ENCODE peak calls at places on chromosomes 13 and 19, in seven cellular contexts. D is IMR-90, X is left ventricle myocardium inferior, U is PC-9, E is Karpas-422, G is aorta, W is ascending aorta. Z is an unnamed sample.

GRCh38 chr19:57566396-57567256 is 7.0 kb upstream of the ZNF550 start:
- DNase-seq in U (no peak), E (peak; percentile 66), W (no peak), G (no peak), X (no peak), D (peak; percentile 38), Z (no peak)

GRCh38 chr13:109869312-109870237 is 83.2 kb upstream of the IRS2 start:
- DNase-seq in X (peak; percentile 81), E (no peak), D (peak; percentile 44), G (peak; percentile 88), U (peak; percentile 82), W (no peak), Z (peak; percentile 36)

GRCh38 chr13:87344176-87344575 is 327.0 kb upstream of the SLITRK5 start:
- DNase-seq in D (no peak), X (no peak), W (no peak), E (no peak), G (no peak), U (no peak), Z (no peak)

GRCh38 chr19:10158485-10158884 is 36.3 kb downstream of the DNMT1 start:
- DNase-seq in U (no peak), W (no peak), G (no peak), E (no peak), X (no peak), D (no peak), Z (no peak)

GRCh38 chr13:39876258-39876657 is 220.8 kb downstream of the COG6 start:
- DNase-seq in D (peak; percentile 97), W (no peak), G (no peak), U (no peak), E (no peak), X (no peak), Z (no peak)

GRCh38 chr19:42197375-42197817 is 20.1 kb downstream of the DEDD2 start:
- DNase-seq in G (peak; percentile 50), W (no peak), U (peak; percentile 38), E (no peak), D (no peak), X (no peak), Z (no peak)

GRCh38 chr13:26872444-26873173 is 112.0 kb upstream of the GPR12 start:
- DNase-seq in D (peak; percentile 31), X (peak; percentile 46), G (peak; percentile 53), W (no peak), U (peak; percentile 15), E (peak; percentile 87), Z (peak; percentile 12)

GRCh38 chr19:33904681-33905080 is 108.0 kb downstream of the KCTD15 start:
- DNase-seq in X (no peak), W (no peak), D (no peak), E (no peak), G (no peak), U (no peak), Z (peak; percentile 29)

GRCh38 chr13:113220877-113221276 is 11.5 kb downstream of the CUL4A start:
- DNase-seq in X (peak; percentile 54), E (no peak), D (no peak), U (no peak), G (no peak), W (no peak), Z (no peak)

GRCh38 chr13:57716295-57716694 is 84.8 kb downstream of the PCDH17 start:
- DNase-seq in D (no peak), E (no peak), U (no peak), W (no peak), G (no peak), X (no peak), Z (no peak)

GRCh38 chr13:36788276-36788675 is 30.7 kb upstream of the RFXAP start:
- DNase-seq in U (no peak), E (no peak), G (no peak), X (no peak), D (peak; percentile 47), W (no peak), Z (no peak)

GRCh38 chr19:43651758-43652545 is 12.3 kb upstream of the CADM4 start:
- DNase-seq in G (no peak), E (peak; percentile 87), D (peak; percentile 65), X (no peak), U (peak; percentile 61), W (no peak), Z (peak; percentile 68)

GRCh38 chr13:60431108-60431700 is 34.2 kb downstream of the TDRD3 start:
- DNase-seq in D (peak; percentile 72), U (no peak), W (no peak), G (no peak), E (peak; percentile 81), X (no peak), Z (no peak)

GRCh38 chr13:39618546-39618945 is 15.6 kb upstream of the LHFPL6 start:
- DNase-seq in U (no peak), G (no peak), D (no peak), E (peak; percentile 1), X (no peak), W (no peak), Z (no peak)

GRCh38 chr13:26589754-26590153 is 32.3 kb downstream of the WASF3 start:
- DNase-seq in X (no peak), E (no peak), U (no peak), W (no peak), D (peak; percentile 56), G (no peak), Z (no peak)

GRCh38 chr13:81602236-81602635 is 1261.3 kb upstream of the SPRY2 start:
- DNase-seq in U (no peak), W (no peak), X (no peak), E (no peak), D (no peak), G (no peak), Z (no peak)

GRCh38 chr13:25898991-25899390 is 152.8 kb downstream of the SHISA2 start:
- DNase-seq in U (no peak), W (no peak), D (no peak), G (no peak), X (no peak), E (no peak), Z (no peak)

GRCh38 chr13:110425444-110425780 is 118.3 kb downstream of the COL4A2 start:
- DNase-seq in U (no peak), X (no peak), W (no peak), G (no peak), E (no peak), D (peak; percentile 96), Z (no peak)

GRCh38 chr13:71831716-71832115 is 35.3 kb downstream of the DACH1 start:
- DNase-seq in E (no peak), G (no peak), W (no peak), X (no peak), U (no peak), D (no peak), Z (no peak)

GRCh38 chr13:73268306-73268705 is 209.5 kb downstream of the KLF5 start:
- DNase-seq in W (no peak), E (no peak), G (no peak), X (no peak), U (no peak), D (peak; percentile 65), Z (no peak)

GRCh38 chr13:111213964-111214726 is 99.0 kb downstream of the ARHGEF7 start:
- DNase-seq in U (no peak), D (no peak), X (no peak), W (no peak), E (peak; percentile 62), G (no peak), Z (no peak)

GRCh38 chr13:32894589-32895001 is 121.6 kb upstream of the KL start:
- DNase-seq in W (no peak), X (no peak), G (no peak), E (no peak), U (no peak), D (peak; percentile 74), Z (no peak)

GRCh38 chr13:43805681-43806128 is 18.9 kb upstream of the ENOX1 start:
- DNase-seq in X (no peak), D (peak; percentile 25), G (no peak), U (no peak), W (no peak), E (no peak), Z (no peak)

GRCh38 chr19:2059422-2060201 is 8.6 kb upstream of the MKNK2 start:
- DNase-seq in W (peak; percentile 39), X (no peak), D (peak; percentile 61), G (peak; percentile 80), E (peak; percentile 90), U (peak; percentile 94), Z (peak; percentile 66)

GRCh38 chr13:27962128-27962841 is 6.8 kb downstream of the CDX2 start:
- DNase-seq in D (no peak), W (no peak), G (no peak), U (no peak), E (no peak), X (no peak), Z (no peak)

GRCh38 chr19:11481777-11482383 is 1.0 kb upstream of the ELAVL3 start:
- DNase-seq in X (peak; percentile 67), U (no peak), W (peak; percentile 19), D (peak; percentile 85), E (peak; percentile 96), G (peak; percentile 77), Z (peak; percentile 21)
- H3K4me1 ChIP-seq in X (peaks cover 44% of the 10 kb centered on the region), U (no peaks in the 10 kb centered on the region), W (peaks cover 9% of the 10 kb centered on the region), D (peaks cover 2% of the 10 kb centered on the region), E (peaks cover 16% of the 10 kb centered on the region), G (no peaks in the 10 kb centered on the region), Z (no peaks in the 10 kb centered on the region)

DNA sequence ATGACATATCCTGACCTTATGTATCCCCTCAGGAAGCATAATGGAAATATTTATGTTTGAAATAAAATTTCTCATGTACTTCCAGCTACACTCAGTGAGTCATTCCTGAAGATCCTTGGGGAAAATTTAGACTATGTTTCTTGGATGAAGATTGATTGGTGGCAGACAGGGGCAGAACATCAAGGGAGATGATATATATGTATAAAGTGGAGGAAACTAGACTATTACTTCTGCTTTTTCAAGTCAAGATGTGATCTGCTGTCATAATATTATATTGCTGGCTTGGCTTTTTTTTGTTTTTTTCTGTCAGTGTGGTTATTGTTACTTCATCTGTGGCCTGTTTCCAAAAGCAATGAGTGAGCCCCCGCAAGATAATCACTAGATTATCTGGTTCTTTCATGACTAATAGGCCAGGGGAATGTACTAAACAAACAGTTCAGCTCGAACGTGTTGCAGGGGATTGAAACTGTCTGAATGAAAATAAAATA is 87.2 kb upstream of the TNFSF11 start:
- DNase-seq in E (no peak), X (no peak), W (no peak), D (peak; percentile 71), G (no peak), U (no peak), Z (no peak)
- H3K27ac ChIP-seq in E (no peak overlapping the region), X (no peak overlapping the region), W (no peak overlapping the region), D (no peak overlapping the region), G (no peak overlapping the region), U (peak overlapping the region; percentile 94), Z (no peak overlapping the region)

DNA sequence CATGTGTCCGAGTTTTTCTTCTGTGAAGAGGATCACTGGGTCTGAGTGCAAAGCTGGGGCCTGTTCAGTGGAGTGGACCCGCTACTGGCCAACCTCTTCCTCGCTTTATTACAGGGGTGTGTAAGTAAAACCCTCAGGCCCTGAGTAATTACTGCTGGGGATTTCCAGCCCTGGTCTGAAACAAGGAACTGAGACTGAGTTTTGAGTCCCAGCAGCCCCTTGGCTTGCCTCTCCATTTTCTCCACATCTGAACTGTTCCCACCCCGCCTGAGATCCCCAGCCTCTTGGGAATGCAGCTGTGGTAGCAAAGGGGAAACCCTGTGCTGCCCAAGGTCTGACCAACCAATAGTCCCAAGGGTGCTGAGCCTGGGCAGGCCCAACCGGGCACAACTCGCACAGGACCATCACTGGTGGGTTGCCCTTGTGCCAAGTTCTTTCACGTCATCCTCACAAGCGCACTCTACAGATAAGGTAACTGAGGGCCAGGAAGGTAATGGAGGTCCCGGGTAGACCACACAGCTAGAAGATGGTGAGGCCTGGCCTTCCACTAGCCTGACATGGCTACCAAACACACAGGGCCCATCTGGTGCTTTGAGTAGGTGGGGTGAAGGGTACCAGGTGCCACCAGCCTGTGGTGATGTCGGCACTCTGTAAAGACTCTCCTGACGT is 13.7 kb upstream of the SLC35E1 start:
- DNase-seq in G (no peak), X (no peak), E (peak; percentile 81), U (no peak), W (no peak), D (peak; percentile 19), Z (no peak)
- H3K4me1 ChIP-seq in G (no peaks in the 10 kb centered on the region), X (peaks cover 99% of the 10 kb centered on the region), E (peaks cover 96% of the 10 kb centered on the region), U (peaks cover 22% of the 10 kb centered on the region), W (peaks cover 42% of the 10 kb centered on the region), D (peaks cover 40% of the 10 kb centered on the region), Z (peaks cover 25% of the 10 kb centered on the region)

GRCh38 chr13:51585696-51586095 is 1.4 kb downstream of the WDFY2 start:
- DNase-seq in U (no peak), G (no peak), D (peak; percentile 62), X (no peak), W (no peak), E (peak; percentile 46), Z (no peak)
- H3K27ac ChIP-seq in U (no peak overlapping the region), G (no peak overlapping the region), D (no peak overlapping the region), X (peak overlapping the region; percentile 94), W (no peak overlapping the region), E (no peak overlapping the region), Z (peak overlapping the region; percentile 91)

Z was measured in prostate gland.